ENCODE peak calls at places on chromosomes 3 and 15, in eight cellular contexts. B is fibroblast of lung, S is ovary, X is GM23248, Y is esophagus muscularis mucosa, J is tibial artery, L is vagina, O is lower lobe of right lung. M is an unnamed sample. For H3K27me3, the result is how much of the 10 kb centered on the place peaks cover.

GRCh38 chr3:115321396-115321795 is 174.3 kb upstream of the ZBTB20 start:
- DNase-seq in B (peak), S (no peak), X (peak), Y (no peak), J (no peak), L (no peak), O (no peak), M (no peak)

GRCh38 chr15:43799209-43799944 is 643 bp downstream of the SERINC4 start:
- DNase-seq in B (no peak), S (no peak), X (peak), Y (no peak), J (no peak), L (no peak), O (no peak), M (no peak)

GRCh38 chr3:46700772-46701171 is 420 bp upstream of the TMIE start:
- DNase-seq in B (no peak), S (peak), X (no peak), Y (no peak), J (peak), L (no peak), O (no peak), M (no peak)

GRCh38 chr15:92034227-92034626 is 180.7 kb downstream of the SLCO3A1 start:
- DNase-seq in B (no peak), S (no peak), X (peak), Y (no peak), J (no peak), L (no peak), O (no peak), M (no peak)

GRCh38 chr3:42443819-42444436 is 33.5 kb upstream of the LYZL4 start:
- DNase-seq in B (peak), S (peak), X (peak), Y (peak), J (peak), L (no peak), O (peak), M (peak)

GRCh38 chr3:119279844-119280243 is 14.3 kb upstream of the ARHGAP31 start:
- DNase-seq in B (no peak), S (no peak), X (no peak), Y (no peak), J (no peak), L (no peak), O (no peak), M (no peak)

GRCh38 chr3:124620600-124621063 is 109.6 kb upstream of the UMPS start:
- DNase-seq in B (peak), S (peak), X (peak), Y (no peak), J (no peak), L (no peak), O (no peak), M (no peak)

GRCh38 chr15:42911058-42911592 is 9.5 kb downstream of the TTBK2 start:
- DNase-seq in B (no peak), S (no peak), X (peak), Y (no peak), J (no peak), L (no peak), O (no peak), M (no peak)

GRCh38 chr3:49191741-49192140 is 20.3 kb downstream of the KLHDC8B start:
- DNase-seq in B (no peak), S (no peak), X (no peak), Y (no peak), J (no peak), L (no peak), O (no peak), M (no peak)

GRCh38 chr15:51004103-51004536 is 90.6 kb downstream of the TNFAIP8L3 start:
- DNase-seq in B (peak), S (no peak), X (peak), Y (no peak), J (no peak), L (no peak), O (no peak), M (no peak)

GRCh38 chr3:150291515-150291914 is 116.6 kb upstream of the TSC22D2 start:
- DNase-seq in B (no peak), S (no peak), X (no peak), Y (no peak), J (no peak), L (no peak), O (no peak), M (no peak)

GRCh38 chr3:177374323-177374722 is 177.0 kb upstream of the TBL1XR1 start:
- DNase-seq in B (no peak), S (no peak), X (no peak), Y (no peak), J (no peak), L (no peak), O (no peak), M (no peak)

GRCh38 chr15:74807302-74807701 is 5.3 kb upstream of the LMAN1L start:
- DNase-seq in B (peak), S (no peak), X (no peak), Y (no peak), J (no peak), L (no peak), O (no peak), M (no peak)

GRCh38 chr15:64180235-64180824 is 17.5 kb upstream of the PPIB start:
- DNase-seq in B (no peak), S (no peak), X (no peak), Y (no peak), J (no peak), L (no peak), O (no peak), M (no peak)

GRCh38 chr3:165336786-165337185 is 140.6 kb upstream of the SLITRK3 start:
- DNase-seq in B (no peak), S (no peak), X (no peak), Y (no peak), J (no peak), L (no peak), O (no peak), M (no peak)

GRCh38 chr15:43762824-43763223 is 13.9 kb downstream of the ELL3 start:
- DNase-seq in B (peak), S (no peak), X (peak), Y (no peak), J (no peak), L (no peak), O (no peak), M (no peak)

GRCh38 chr15:47184405-47185221 is 532.7 kb upstream of the SEMA6D start:
- DNase-seq in B (peak), S (peak), X (peak), Y (no peak), J (no peak), L (no peak), O (no peak), M (peak)

GRCh38 chr3:144480520-144480919 is 508.9 kb downstream of the DIPK2A start:
- DNase-seq in B (no peak), S (no peak), X (no peak), Y (no peak), J (no peak), L (no peak), O (no peak), M (no peak)
- H3K27me3 ChIP-seq in B (under half), S (under half), X (under half), Y (under half), J (under half), L (under half), O (under half), M (under half)

GRCh38 chr15:81407151-81407550 is 33.1 kb upstream of the TMC3 start:
- DNase-seq in B (no peak), S (no peak), X (no peak), Y (no peak), J (no peak), L (no peak), O (no peak), M (no peak)

GRCh38 chr15:81411969-81412633 is 38.1 kb upstream of the TMC3 start:
- DNase-seq in B (no peak), S (no peak), X (no peak), Y (no peak), J (no peak), L (no peak), O (no peak), M (no peak)

GRCh38 chr15:81410318-81410753 is 36.3 kb upstream of the TMC3 start:
- DNase-seq in B (peak), S (peak), X (peak), Y (no peak), J (peak), L (no peak), O (no peak), M (peak)

GRCh38 chr15:81411056-81411455 is 37.0 kb upstream of the TMC3 start:
- DNase-seq in B (no peak), S (no peak), X (no peak), Y (no peak), J (no peak), L (no peak), O (no peak), M (no peak)

GRCh38 chr15:81407679-81408078 is 33.7 kb upstream of the TMC3 start:
- DNase-seq in B (no peak), S (no peak), X (no peak), Y (no peak), J (no peak), L (no peak), O (no peak), M (no peak)
- H3K27me3 ChIP-seq in B (under half), S (under half), X (under half), Y (under half), J (under half), L (under half), O (under half), M (under half)

GRCh38 chr15:69602095-69602494 is 149.5 kb downstream of the RPLP1 start:
- DNase-seq in B (no peak), S (no peak), X (no peak), Y (no peak), J (no peak), L (no peak), O (no peak), M (no peak)
- H3K27me3 ChIP-seq in B (under half), S (under half), X (half or more), Y (under half), J (under half), L (under half), O (under half), M (under half)

DNA sequence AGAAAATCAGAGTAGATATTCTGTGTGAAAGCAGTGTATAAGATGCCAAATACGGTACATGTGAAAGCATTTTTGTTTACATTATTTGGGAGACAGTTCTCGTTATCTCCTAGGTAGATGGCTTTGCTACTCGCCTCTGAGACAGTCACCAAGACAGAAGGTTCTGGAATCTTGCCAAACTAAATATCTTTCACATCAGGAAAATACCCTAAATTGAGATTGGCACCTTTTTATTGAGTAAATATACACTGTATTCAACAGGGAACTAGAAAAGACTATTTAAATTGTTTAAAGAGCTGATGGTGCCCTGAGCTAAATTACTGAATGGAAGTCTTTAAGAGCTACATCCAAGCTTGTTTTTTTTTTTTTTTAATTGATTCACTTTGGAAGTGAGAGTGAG is 3.4 kb downstream of the FGD5 start:
- DNase-seq in B (no peak), S (no peak), X (no peak), Y (no peak), J (no peak), L (no peak), O (no peak), M (no peak)
- H3K27me3 ChIP-seq in B (under half), S (under half), X (under half), Y (under half), J (under half), L (under half), O (under half), M (under half)

M was measured in sigmoid colon.